ENCODE peak calls at places on chromosomes 6 and 20, in ten cellular contexts. G, Z, X, I, E, A, C, T, L and M are unnamed samples.
A peak's percentile ranks its signal among the peaks of the same experiment; 100 is the strongest.

GRCh38 chr6:152532556-152533422 is 104.4 kb downstream of the SYNE1 start:
- DNase-seq in G (no peak), Z (no peak), X (no peak), I (no peak), E (no peak), A (no peak), C (no peak), T (no peak), L (no peak), M (no peak)

GRCh38 chr6:69863766-69864165 is 2.6 kb upstream of the COL19A1 start:
- DNase-seq in G (no peak), Z (no peak), X (no peak), I (no peak), E (no peak), A (no peak), C (no peak), T (no peak), L (no peak), M (no peak)

GRCh38 chr6:28224131-28225055 is 682 bp upstream of the ZSCAN9 start:
- DNase-seq in G (no peak), Z (no peak), X (no peak), I (no peak), E (no peak), A (no peak), C (no peak), T (no peak), L (no peak), M (no peak)

GRCh38 chr6:97850458-97851218 is 567.6 kb upstream of the MMS22L start:
- DNase-seq in G (no peak), Z (peak; percentile 84), X (no peak), I (no peak), E (no peak), A (no peak), C (no peak), T (no peak), L (no peak), M (no peak)

GRCh38 chr6:34658605-34659218 is 37.9 kb downstream of the ILRUN start:
- DNase-seq in G (no peak), Z (no peak), X (no peak), I (no peak), E (no peak), A (no peak), C (peak; percentile 42), T (no peak), L (no peak), M (no peak)

GRCh38 chr6:115613488-115613887 is 447.2 kb downstream of the FRK start:
- DNase-seq in G (no peak), Z (peak; percentile 88), X (no peak), I (no peak), E (no peak), A (no peak), C (no peak), T (no peak), L (peak; percentile 94), M (no peak)

GRCh38 chr6:99521557-99522286 is 6.5 kb upstream of the USP45 start:
- DNase-seq in G (no peak), Z (peak; percentile 80), X (no peak), I (no peak), E (peak; percentile 44), A (peak; percentile 2), C (no peak), T (no peak), L (peak; percentile 75), M (no peak)

GRCh38 chr20:5215592-5216304 is 88.9 kb downstream of the CDS2 start:
- DNase-seq in G (no peak), Z (peak; percentile 15), X (no peak), I (no peak), E (no peak), A (no peak), C (no peak), T (no peak), L (peak; percentile 33), M (no peak)

GRCh38 chr6:11606287-11606686 is 68.7 kb downstream of the TMEM170B start:
- DNase-seq in G (no peak), Z (no peak), X (no peak), I (peak; percentile 81), E (no peak), A (no peak), C (no peak), T (no peak), L (no peak), M (no peak)

GRCh38 chr6:90079555-90080490 is 185.6 kb downstream of the GJA10 start:
- DNase-seq in G (no peak), Z (no peak), X (no peak), I (no peak), E (no peak), A (no peak), C (no peak), T (no peak), L (no peak), M (no peak)

GRCh38 chr6:4637691-4638433 is 138.3 kb upstream of the CDYL start:
- DNase-seq in G (no peak), Z (peak; percentile 86), X (no peak), I (no peak), E (no peak), A (peak; percentile 10), C (no peak), T (no peak), L (peak; percentile 93), M (no peak)

GRCh38 chr6:28104392-28105250 is 19.8 kb upstream of the ZSCAN16 start:
- DNase-seq in G (peak; percentile 97), Z (peak; percentile 90), X (peak; percentile 90), I (peak; percentile 96), E (peak; percentile 73), A (peak; percentile 84), C (peak; percentile 90), T (peak; percentile 93), L (peak; percentile 70), M (peak; percentile 39)

GRCh38 chr6:107511410-107512070 is 21.6 kb downstream of the SOBP start:
- DNase-seq in G (no peak), Z (no peak), X (no peak), I (no peak), E (no peak), A (no peak), C (no peak), T (no peak), L (no peak), M (no peak)

GRCh38 chr20:15205719-15206118 is 868.3 kb upstream of the FLRT3 start:
- DNase-seq in G (no peak), Z (peak; percentile 52), X (no peak), I (no peak), E (no peak), A (no peak), C (no peak), T (no peak), L (no peak), M (no peak)

GRCh38 chr6:56279346-56280080 is 32.1 kb upstream of the COL21A1 start:
- DNase-seq in G (no peak), Z (no peak), X (no peak), I (no peak), E (no peak), A (peak; percentile 84), C (no peak), T (no peak), L (no peak), M (no peak)

GRCh38 chr6:161066511-161066910 is 74.9 kb downstream of the MAP3K4 start:
- DNase-seq in G (no peak), Z (peak; percentile 25), X (no peak), I (no peak), E (no peak), A (no peak), C (no peak), T (no peak), L (peak; percentile 15), M (no peak)

GRCh38 chr6:52233975-52234823 is 10.1 kb downstream of the IL17F start:
- DNase-seq in G (no peak), Z (peak; percentile 84), X (peak; percentile 60), I (no peak), E (peak; percentile 42), A (peak; percentile 59), C (peak; percentile 28), T (no peak), L (peak; percentile 63), M (no peak)

GRCh38 chr6:135270676-135271536 is 89.8 kb downstream of the MYB start:
- DNase-seq in G (no peak), Z (no peak), X (no peak), I (no peak), E (peak; percentile 92), A (no peak), C (peak; percentile 58), T (peak; percentile 80), L (no peak), M (no peak)

GRCh38 chr6:144343736-144344428 is 58.7 kb downstream of the UTRN start:
- DNase-seq in G (peak; percentile 80), Z (no peak), X (peak; percentile 46), I (no peak), E (no peak), A (peak; percentile 68), C (peak; percentile 72), T (no peak), L (no peak), M (no peak)

GRCh38 chr6:107819217-107819616 is 4.9 kb downstream of the SCML4 start:
- DNase-seq in G (no peak), Z (peak; percentile 46), X (no peak), I (no peak), E (no peak), A (no peak), C (no peak), T (no peak), L (no peak), M (no peak)

GRCh38 chr6:53929340-53930120 is 134.7 kb downstream of the LRRC1 start:
- DNase-seq in G (no peak), Z (no peak), X (no peak), I (no peak), E (no peak), A (no peak), C (no peak), T (no peak), L (no peak), M (no peak)

GRCh38 chr6:91669904-91670295 is 1083.0 kb upstream of the MAP3K7 start:
- DNase-seq in G (no peak), Z (no peak), X (no peak), I (no peak), E (no peak), A (no peak), C (no peak), T (no peak), L (no peak), M (no peak)
- H3K4me3 ChIP-seq in G (no peak overlapping the region), Z (no peak overlapping the region), X (no peak overlapping the region), I (no peak overlapping the region), E (no peak overlapping the region), A (no peak overlapping the region), C (no peak overlapping the region), T (no peak overlapping the region), L (no peak overlapping the region), M (no peak overlapping the region)

GRCh38 chr6:45830441-45831139 is 185.1 kb downstream of the CLIC5 start:
- DNase-seq in G (no peak), Z (no peak), X (peak; percentile 48), I (no peak), E (no peak), A (no peak), C (peak; percentile 16), T (no peak), L (no peak), M (no peak)
- H3K4me3 ChIP-seq in G (no peak overlapping the region), Z (no peak overlapping the region), X (no peak overlapping the region), I (no peak overlapping the region), E (no peak overlapping the region), A (no peak overlapping the region), C (no peak overlapping the region), T (no peak overlapping the region), L (no peak overlapping the region), M (no peak overlapping the region)

GRCh38 chr20:12112089-12112474 is 194.4 kb downstream of the BTBD3 start:
- DNase-seq in G (no peak), Z (no peak), X (no peak), I (no peak), E (no peak), A (no peak), C (no peak), T (no peak), L (no peak), M (no peak)
- H3K4me3 ChIP-seq in G (no peak overlapping the region), Z (no peak overlapping the region), X (no peak overlapping the region), I (no peak overlapping the region), E (no peak overlapping the region), A (no peak overlapping the region), C (no peak overlapping the region), T (no peak overlapping the region), L (no peak overlapping the region), M (no peak overlapping the region)

GRCh38 chr20:38601216-38602184 is at the start of gene ARHGAP40:
- DNase-seq in G (no peak), Z (peak; percentile 44), X (peak; percentile 27), I (no peak), E (peak; percentile 67), A (no peak), C (no peak), T (no peak), L (no peak), M (no peak)
- H3K4me3 ChIP-seq in G (no peak within 1 kb of the TSS), Z (peak within 1 kb of the TSS; percentile 44), X (peak within 1 kb of the TSS; percentile 32), I (no peak within 1 kb of the TSS), E (peak within 1 kb of the TSS; percentile 44), A (no peak within 1 kb of the TSS), C (no peak within 1 kb of the TSS), T (no peak within 1 kb of the TSS), L (no peak within 1 kb of the TSS), M (peak within 1 kb of the TSS; percentile 48)